ENCODE peak calls at places on chromosomes 12 and 14, in ten cellular contexts. One of them, this sample, is unnamed.

GRCh38 chr12:92593734-92594402 is 108.9 kb upstream of the PLEKHG7 start:
- DNase-seq in AG04449: peak
- DNase-seq in AG10803: peak
- DNase-seq in GM23338: no peak
- DNase-seq in mucosa of descending colon: peak
- DNase-seq in left lung: no peak
- DNase-seq in lower leg skin: no peak
- DNase-seq in ovary: no peak
- DNase-seq in HFF-Myc: peak
- DNase-seq in body of pancreas: peak
- DNase-seq in this sample: peak

GRCh38 chr12:6093764-6094163 is 30.7 kb downstream of the VWF start:
- DNase-seq in ovary: no peak
- DNase-seq in body of pancreas: no peak
- DNase-seq in lower leg skin: peak
- DNase-seq in left lung: no peak
- DNase-seq in AG04449: no peak
- DNase-seq in GM23338: no peak
- DNase-seq in mucosa of descending colon: no peak
- DNase-seq in AG10803: no peak
- DNase-seq in HFF-Myc: no peak
- DNase-seq in this sample: no peak

GRCh38 chr14:35988972-35989690 is 163.0 kb downstream of the BRMS1L start:
- DNase-seq in body of pancreas: no peak
- DNase-seq in ovary: no peak
- DNase-seq in AG04449: no peak
- DNase-seq in HFF-Myc: no peak
- DNase-seq in GM23338: no peak
- DNase-seq in left lung: no peak
- DNase-seq in mucosa of descending colon: no peak
- DNase-seq in AG10803: no peak
- DNase-seq in lower leg skin: no peak
- DNase-seq in this sample: no peak

GRCh38 chr12:45259732-45260480 is 44.0 kb downstream of the ANO6 start:
- DNase-seq in ovary: no peak
- DNase-seq in mucosa of descending colon: peak
- DNase-seq in GM23338: no peak
- DNase-seq in AG10803: peak
- DNase-seq in lower leg skin: no peak
- DNase-seq in left lung: no peak
- DNase-seq in AG04449: no peak
- DNase-seq in HFF-Myc: no peak
- DNase-seq in body of pancreas: no peak
- DNase-seq in this sample: no peak

GRCh38 chr12:113955109-113955970 is 10.8 kb downstream of the RBM19 start:
- DNase-seq in body of pancreas: peak
- DNase-seq in GM23338: peak
- DNase-seq in AG04449: no peak
- DNase-seq in AG10803: no peak
- DNase-seq in left lung: no peak
- DNase-seq in ovary: no peak
- DNase-seq in mucosa of descending colon: peak
- DNase-seq in HFF-Myc: no peak
- DNase-seq in lower leg skin: no peak
- DNase-seq in this sample: no peak

GRCh38 chr14:93462479-93462878 is 31.7 kb downstream of the UNC79 start:
- DNase-seq in AG04449: no peak
- DNase-seq in lower leg skin: no peak
- DNase-seq in mucosa of descending colon: no peak
- DNase-seq in GM23338: no peak
- DNase-seq in AG10803: no peak
- DNase-seq in left lung: no peak
- DNase-seq in HFF-Myc: no peak
- DNase-seq in ovary: no peak
- DNase-seq in body of pancreas: no peak
- DNase-seq in this sample: no peak

GRCh38 chr12:115337693-115338543 is 653.9 kb upstream of the TBX3 start:
- DNase-seq in mucosa of descending colon: peak
- DNase-seq in AG04449: no peak
- DNase-seq in AG10803: peak
- DNase-seq in HFF-Myc: peak
- DNase-seq in body of pancreas: peak
- DNase-seq in GM23338: peak
- DNase-seq in ovary: no peak
- DNase-seq in lower leg skin: peak
- DNase-seq in left lung: no peak
- DNase-seq in this sample: peak

GRCh38 chr12:19856389-19856788 is 417.1 kb downstream of the AEBP2 start:
- DNase-seq in mucosa of descending colon: no peak
- DNase-seq in lower leg skin: no peak
- DNase-seq in GM23338: no peak
- DNase-seq in AG10803: peak
- DNase-seq in body of pancreas: no peak
- DNase-seq in AG04449: no peak
- DNase-seq in ovary: no peak
- DNase-seq in HFF-Myc: no peak
- DNase-seq in left lung: no peak
- DNase-seq in this sample: no peak

GRCh38 chr12:42145197-42145549 is 499 bp upstream of the GXYLT1 start:
- DNase-seq in body of pancreas: no peak
- DNase-seq in mucosa of descending colon: peak
- DNase-seq in lower leg skin: no peak
- DNase-seq in left lung: no peak
- DNase-seq in HFF-Myc: no peak
- DNase-seq in AG10803: no peak
- DNase-seq in AG04449: no peak
- DNase-seq in ovary: no peak
- DNase-seq in GM23338: peak
- DNase-seq in this sample: no peak

GRCh38 chr12:42143401-42144173 is 1.1 kb downstream of the GXYLT1 start:
- DNase-seq in GM23338: no peak
- DNase-seq in AG04449: no peak
- DNase-seq in ovary: no peak
- DNase-seq in HFF-Myc: no peak
- DNase-seq in mucosa of descending colon: peak
- DNase-seq in AG10803: peak
- DNase-seq in lower leg skin: no peak
- DNase-seq in left lung: no peak
- DNase-seq in body of pancreas: no peak
- DNase-seq in this sample: no peak

GRCh38 chr12:42144174-42144423 is 575 bp downstream of the GXYLT1 start:
- DNase-seq in HFF-Myc: no peak
- DNase-seq in AG04449: no peak
- DNase-seq in lower leg skin: peak
- DNase-seq in mucosa of descending colon: no peak
- DNase-seq in AG10803: no peak
- DNase-seq in GM23338: no peak
- DNase-seq in ovary: no peak
- DNase-seq in body of pancreas: peak
- DNase-seq in left lung: no peak
- DNase-seq in this sample: peak

GRCh38 chr12:42144424-42145196 is at the start of gene GXYLT1:
- DNase-seq in ovary: peak
- DNase-seq in GM23338: peak
- DNase-seq in HFF-Myc: peak
- DNase-seq in left lung: peak
- DNase-seq in body of pancreas: peak
- DNase-seq in AG10803: peak
- DNase-seq in lower leg skin: peak
- DNase-seq in AG04449: no peak
- DNase-seq in mucosa of descending colon: peak
- DNase-seq in this sample: peak

DNA sequence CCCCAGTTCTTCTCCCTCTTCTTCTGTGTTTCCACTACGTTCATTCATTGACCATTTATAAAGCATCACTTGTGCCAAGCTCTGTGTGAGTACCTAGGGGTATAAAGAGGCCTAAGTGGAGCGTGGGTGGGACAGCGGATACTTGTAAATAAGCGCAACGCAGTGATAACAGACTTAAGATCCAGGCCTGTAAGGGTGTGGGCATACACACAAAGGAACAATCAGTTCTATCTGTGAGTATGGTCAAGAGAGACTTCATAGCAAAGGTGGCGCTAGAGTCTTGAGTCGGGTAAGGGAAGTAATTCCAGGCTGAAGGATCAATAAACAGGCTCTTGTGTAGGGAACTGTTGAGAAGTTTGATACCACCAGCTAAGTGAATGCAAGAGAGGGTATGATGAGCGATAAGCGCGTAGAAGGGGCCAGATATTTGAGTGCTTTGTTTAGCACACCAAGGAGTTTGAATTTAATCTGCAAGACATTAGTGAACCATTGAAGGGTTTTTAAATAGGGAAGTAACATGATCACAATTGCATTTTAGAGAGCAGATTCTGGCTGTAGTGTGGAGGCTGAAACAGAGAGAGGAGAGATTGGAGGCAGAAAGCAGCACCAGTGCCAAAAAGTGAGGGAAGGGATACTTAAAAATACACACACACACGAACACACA is 1.0 kb upstream of the GXYLT1 start:
- DNase-seq in left lung: no peak
- DNase-seq in mucosa of descending colon: peak
- DNase-seq in lower leg skin: no peak
- DNase-seq in HFF-Myc: no peak
- DNase-seq in AG10803: no peak
- DNase-seq in AG04449: no peak
- DNase-seq in ovary: no peak
- DNase-seq in body of pancreas: no peak
- DNase-seq in GM23338: peak
- DNase-seq in this sample: no peak
- H3K4me3 ChIP-seq in left lung: no peak
- H3K4me3 ChIP-seq in mucosa of descending colon: no peak
- H3K4me3 ChIP-seq in lower leg skin: no peak
- H3K4me3 ChIP-seq in HFF-Myc: peak
- H3K4me3 ChIP-seq in AG10803: no peak
- H3K4me3 ChIP-seq in AG04449: no peak
- H3K4me3 ChIP-seq in ovary: no peak
- H3K4me3 ChIP-seq in body of pancreas: no peak
- H3K4me3 ChIP-seq in GM23338: peak
- H3K4me3 ChIP-seq in this sample: peak

GRCh38 chr12:77343291-77343690 is 277.9 kb upstream of the E2F7 start:
- DNase-seq in AG04449: no peak
- DNase-seq in body of pancreas: no peak
- DNase-seq in AG10803: peak
- DNase-seq in GM23338: no peak
- DNase-seq in lower leg skin: no peak
- DNase-seq in mucosa of descending colon: no peak
- DNase-seq in ovary: no peak
- DNase-seq in HFF-Myc: no peak
- DNase-seq in left lung: no peak
- DNase-seq in this sample: no peak
- H3K4me3 ChIP-seq in AG04449: no peak
- H3K4me3 ChIP-seq in body of pancreas: no peak
- H3K4me3 ChIP-seq in AG10803: no peak
- H3K4me3 ChIP-seq in GM23338: no peak
- H3K4me3 ChIP-seq in lower leg skin: no peak
- H3K4me3 ChIP-seq in mucosa of descending colon: no peak
- H3K4me3 ChIP-seq in ovary: no peak
- H3K4me3 ChIP-seq in HFF-Myc: no peak
- H3K4me3 ChIP-seq in left lung: no peak
- H3K4me3 ChIP-seq in this sample: no peak

DNA sequence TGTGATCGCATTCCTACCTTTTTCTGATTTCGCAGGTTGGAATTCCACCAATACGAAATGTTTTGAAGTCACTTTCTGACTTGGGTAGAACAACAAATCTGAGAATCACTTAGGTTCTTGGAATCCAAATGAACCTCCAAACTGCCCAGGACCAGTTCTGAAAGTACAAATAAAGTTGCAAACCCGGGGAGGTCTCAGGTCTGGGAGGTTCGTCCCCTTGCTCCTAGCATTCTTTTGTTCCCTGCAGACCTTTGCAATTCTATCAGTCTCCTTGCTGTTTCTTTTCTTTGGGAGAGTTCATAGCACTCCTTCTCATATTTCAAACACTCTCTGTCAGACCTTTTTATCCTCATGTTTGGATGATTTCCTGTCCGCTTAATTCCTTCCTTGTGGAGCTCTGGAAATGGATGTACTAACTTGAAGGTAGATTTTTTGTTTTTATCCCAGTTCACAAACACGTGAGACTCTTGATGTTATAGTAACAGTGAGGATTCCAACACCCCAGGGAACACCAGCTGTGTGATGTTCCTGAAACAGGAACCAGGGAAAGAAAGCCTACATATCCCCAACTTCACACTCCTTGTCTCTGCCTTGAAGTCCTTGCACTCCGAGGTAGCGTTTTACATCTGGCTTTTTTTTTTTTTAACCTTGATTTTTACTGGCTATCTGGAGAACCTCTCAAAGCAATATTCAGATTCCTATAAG is 70.6 kb downstream of the TMEM132C start:
- DNase-seq in ovary: no peak
- DNase-seq in lower leg skin: no peak
- DNase-seq in body of pancreas: no peak
- DNase-seq in mucosa of descending colon: no peak
- DNase-seq in AG04449: no peak
- DNase-seq in HFF-Myc: no peak
- DNase-seq in AG10803: no peak
- DNase-seq in GM23338: no peak
- DNase-seq in left lung: no peak
- DNase-seq in this sample: no peak
- H3K4me3 ChIP-seq in ovary: no peak
- H3K4me3 ChIP-seq in lower leg skin: no peak
- H3K4me3 ChIP-seq in body of pancreas: no peak
- H3K4me3 ChIP-seq in mucosa of descending colon: no peak
- H3K4me3 ChIP-seq in AG04449: no peak
- H3K4me3 ChIP-seq in HFF-Myc: no peak
- H3K4me3 ChIP-seq in AG10803: no peak
- H3K4me3 ChIP-seq in GM23338: no peak
- H3K4me3 ChIP-seq in left lung: no peak
- H3K4me3 ChIP-seq in this sample: no peak

DNA sequence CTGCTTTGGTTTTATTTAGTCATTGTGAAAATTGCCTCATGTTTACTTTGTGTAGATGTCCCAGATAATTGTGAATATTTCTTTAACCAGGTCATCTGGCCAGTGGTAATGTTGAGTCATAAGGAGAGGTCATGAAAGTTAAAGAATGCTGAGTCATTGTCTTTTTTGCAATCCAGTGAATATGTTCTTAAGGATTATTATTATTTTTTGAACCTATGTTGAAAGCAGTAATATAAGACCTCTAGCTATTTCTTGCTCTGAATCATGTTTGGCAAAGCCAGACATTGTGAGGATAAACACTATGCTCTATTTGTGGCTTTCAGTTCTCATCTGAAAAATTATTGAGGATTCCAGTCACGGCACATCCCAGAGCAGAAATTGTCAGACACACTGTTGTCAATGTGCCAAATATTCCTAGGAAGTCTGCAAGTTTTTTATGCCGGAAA is 369.5 kb downstream of the ATP23 start:
- DNase-seq in HFF-Myc: peak
- DNase-seq in body of pancreas: peak
- DNase-seq in AG04449: peak
- DNase-seq in mucosa of descending colon: no peak
- DNase-seq in AG10803: peak
- DNase-seq in left lung: no peak
- DNase-seq in GM23338: no peak
- DNase-seq in ovary: no peak
- DNase-seq in lower leg skin: no peak
- DNase-seq in this sample: no peak
- H3K4me3 ChIP-seq in HFF-Myc: no peak
- H3K4me3 ChIP-seq in body of pancreas: no peak
- H3K4me3 ChIP-seq in AG04449: no peak
- H3K4me3 ChIP-seq in mucosa of descending colon: no peak
- H3K4me3 ChIP-seq in AG10803: no peak
- H3K4me3 ChIP-seq in left lung: no peak
- H3K4me3 ChIP-seq in GM23338: no peak
- H3K4me3 ChIP-seq in ovary: no peak
- H3K4me3 ChIP-seq in lower leg skin: no peak
- H3K4me3 ChIP-seq in this sample: no peak